ENCODE peak calls at places on chromosomes 7 and 10, in ten cellular contexts. M is MM.1S; H is GM13976; J is AG09309; E is RWPE1; F is activated CD8-positive, alpha-beta T cell treated with anti-CD3 and anti-CD28 coated beads for 36 hours; R is IMR-90; D is heart left ventricle; A is testis; T is omental fat pad. C is an unnamed sample.

GRCh38 chr10:28331821-28332220 is 29.0 kb upstream of the MPP7 start:
- DNase-seq in H (no peak), F (no peak), M (no peak), R (peak; percentile 97), A (no peak), D (no peak), J (peak; percentile 82), T (no peak), E (peak; percentile 27), C (no peak)

GRCh38 chr10:105538933-105539332 is 897.8 kb downstream of the SORCS3 start:
- DNase-seq in M (no peak), D (no peak), F (no peak), E (no peak), A (no peak), R (no peak), T (no peak), H (no peak), J (no peak), C (no peak)

GRCh38 chr7:42351313-42351935 is 114.4 kb upstream of the GLI3 start:
- DNase-seq in A (no peak), T (no peak), J (peak; percentile 63), F (no peak), D (no peak), M (no peak), E (no peak), H (no peak), R (no peak), C (no peak)

GRCh38 chr7:5388905-5389433 is 34.7 kb downstream of the TNRC18 start:
- DNase-seq in J (no peak), F (no peak), E (no peak), R (no peak), H (no peak), T (no peak), D (no peak), M (no peak), A (no peak), C (no peak)

GRCh38 chr7:122887198-122887597 is 938 bp upstream of the CADPS2 start:
- DNase-seq in J (peak; percentile 11), H (peak; percentile 28), D (peak; percentile 73), M (peak; percentile 91), A (peak; percentile 88), R (peak; percentile 16), F (peak; percentile 5), T (peak; percentile 32), E (peak; percentile 3), C (peak; percentile 60)

GRCh38 chr7:3073763-3074460 is 30.2 kb upstream of the CARD11 start:
- DNase-seq in D (no peak), T (no peak), E (no peak), M (no peak), F (no peak), A (no peak), R (no peak), H (no peak), J (no peak), C (no peak)

GRCh38 chr10:66719483-66719882 is 206.4 kb upstream of the LRRTM3 start:
- DNase-seq in M (no peak), A (no peak), D (no peak), R (no peak), F (no peak), E (no peak), J (no peak), T (no peak), H (no peak), C (no peak)

GRCh38 chr7:99102809-99103690 is 40.9 kb downstream of the SMURF1 start:
- DNase-seq in F (peak; percentile 54), E (peak; percentile 82), H (no peak), D (no peak), T (no peak), J (no peak), A (no peak), R (peak; percentile 92), M (no peak), C (no peak)

GRCh38 chr10:79079490-79080355 is 11.0 kb downstream of the ZMIZ1 start:
- DNase-seq in F (no peak), E (no peak), J (no peak), M (no peak), H (no peak), T (no peak), A (no peak), R (peak; percentile 71), D (peak; percentile 87), C (no peak)

GRCh38 chr10:116201011-116201410 is 72.0 kb downstream of the GFRA1 start:
- DNase-seq in M (no peak), T (no peak), R (peak; percentile 54), H (no peak), E (no peak), F (no peak), A (no peak), D (no peak), J (peak; percentile 13), C (no peak)

GRCh38 chr10:123563994-123564393 is 102.2 kb upstream of the GPR26 start:
- DNase-seq in H (peak; percentile 2), J (no peak), M (no peak), F (no peak), A (no peak), D (no peak), T (no peak), E (no peak), R (no peak), C (no peak)

GRCh38 chr10:5447611-5448071 is 35.3 kb downstream of the NET1 start:
- DNase-seq in E (no peak), F (peak; percentile 44), D (no peak), H (peak; percentile 42), M (peak; percentile 85), A (no peak), J (no peak), R (peak; percentile 14), T (no peak), C (no peak)

DNA sequence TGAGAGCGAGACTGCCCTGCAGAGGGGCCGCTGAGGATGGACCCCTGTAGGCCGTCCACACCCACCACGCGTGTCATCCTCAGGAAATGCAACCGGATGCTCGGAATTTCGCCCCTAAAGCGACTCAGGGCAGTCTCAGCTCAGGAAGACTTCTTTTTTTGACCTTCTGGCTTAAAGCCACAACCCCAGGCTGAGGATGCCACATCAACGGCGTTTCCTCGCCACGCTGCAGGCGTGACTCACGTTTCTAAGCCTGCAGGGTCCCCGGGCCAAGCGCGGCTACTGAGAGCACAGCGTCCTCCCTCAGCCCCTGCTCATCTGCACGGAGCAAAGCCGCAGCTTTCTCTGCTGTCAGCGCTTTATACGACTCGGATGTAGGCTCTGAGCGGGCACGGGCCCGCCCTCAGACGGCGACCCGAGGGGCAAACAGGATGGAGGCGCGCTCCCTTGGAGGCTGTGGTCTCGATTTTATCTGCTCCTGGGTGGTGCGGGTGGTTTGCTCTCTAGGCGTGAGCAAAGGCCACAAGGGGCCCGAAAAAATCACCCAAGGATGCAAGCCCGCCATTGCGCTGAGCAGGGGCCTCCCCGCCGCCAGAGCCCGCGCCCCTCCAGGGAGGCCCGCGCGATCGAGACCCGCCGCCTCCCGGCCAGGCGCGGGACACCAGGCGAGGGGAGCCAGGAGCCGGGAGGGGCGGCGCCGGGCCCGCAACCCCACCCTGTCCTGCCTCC is 726 bp upstream of the INSIG1 start:
- DNase-seq in F (peak; percentile 92), T (no peak), R (peak; percentile 81), E (peak; percentile 59), A (peak; percentile 54), D (peak; percentile 73), H (peak; percentile 55), M (peak; percentile 80), J (peak; percentile 38), C (peak; percentile 58)
- TF ChIP-seq CTCF in F (peak; percentile 41), T (no peak), R (peak; percentile 60), E (no peak), A (no peak), D (peak; percentile 63), H (peak; percentile 29), M (peak; percentile 4), J (peak; percentile 23), C (peak; percentile 57)

DNA sequence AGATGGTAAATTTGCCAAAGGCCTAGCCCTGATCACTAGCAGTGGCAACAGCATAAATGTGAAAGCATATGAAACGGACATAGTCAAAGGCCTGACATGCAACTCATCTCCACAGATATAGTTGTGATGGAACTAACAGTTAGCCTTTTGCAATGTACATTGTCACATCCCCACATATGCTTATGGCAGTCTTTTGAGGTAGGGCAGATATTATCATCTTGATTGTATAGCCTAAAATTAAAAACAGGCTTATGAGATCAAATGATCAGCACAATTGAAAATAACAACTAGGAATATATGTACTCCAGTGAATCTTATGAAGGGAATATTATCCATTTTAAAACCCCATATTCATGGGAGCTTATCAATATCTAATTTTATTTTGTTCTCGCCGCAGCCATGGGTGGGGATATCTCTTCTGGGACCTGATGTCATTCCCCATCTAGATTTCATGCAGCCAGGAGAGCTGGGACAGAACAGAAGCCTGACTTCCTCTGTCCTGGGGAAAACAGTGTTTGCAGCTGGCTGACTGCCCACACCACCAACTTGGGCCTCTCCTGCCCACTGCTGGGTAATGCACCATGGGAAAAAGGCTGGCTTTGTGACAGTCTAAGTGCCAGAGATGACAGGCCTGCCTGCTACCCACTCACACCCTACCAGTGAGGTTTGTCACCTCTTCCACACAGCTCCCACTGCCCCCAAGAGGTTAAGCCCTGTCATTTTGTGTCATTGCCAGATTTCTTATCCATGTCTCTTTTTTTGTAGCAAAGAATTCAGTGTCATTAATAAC is 180.2 kb upstream of the FZD1 start:
- DNase-seq in M (no peak), A (peak; percentile 38), F (peak; percentile 28), H (no peak), D (peak; percentile 77), J (no peak), E (no peak), T (no peak), R (no peak), C (no peak)
- TF ChIP-seq CTCF in M (no peak), A (no peak), F (no peak), H (no peak), D (peak; percentile 24), J (no peak), E (no peak), T (no peak), R (no peak), C (no peak)

DNA sequence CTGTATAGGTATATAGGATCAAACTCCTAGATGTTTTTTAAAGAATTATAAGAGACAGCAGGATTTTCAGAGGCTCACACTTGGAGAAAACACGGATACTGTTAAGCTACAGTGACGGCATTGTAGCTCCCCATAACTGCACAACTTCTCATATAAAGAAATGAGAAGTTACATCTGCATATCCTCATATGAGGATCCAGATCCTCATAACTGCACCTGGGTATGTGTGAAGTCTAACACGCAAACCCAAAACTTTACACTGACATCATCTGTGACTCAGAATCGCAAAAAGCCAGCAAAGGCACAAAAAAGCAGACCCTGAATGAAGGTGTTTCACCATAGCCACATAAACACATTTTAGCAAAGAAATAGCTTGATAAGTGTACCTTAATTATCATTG is 34.1 kb downstream of the NEBL start:
- DNase-seq in M (no peak), E (no peak), R (no peak), H (no peak), F (no peak), J (no peak), A (no peak), D (no peak), T (no peak), C (no peak)
- TF ChIP-seq CTCF in M (no peak), E (no peak), R (no peak), H (no peak), F (no peak), J (no peak), A (no peak), D (no peak), T (no peak), C (no peak)

DNA sequence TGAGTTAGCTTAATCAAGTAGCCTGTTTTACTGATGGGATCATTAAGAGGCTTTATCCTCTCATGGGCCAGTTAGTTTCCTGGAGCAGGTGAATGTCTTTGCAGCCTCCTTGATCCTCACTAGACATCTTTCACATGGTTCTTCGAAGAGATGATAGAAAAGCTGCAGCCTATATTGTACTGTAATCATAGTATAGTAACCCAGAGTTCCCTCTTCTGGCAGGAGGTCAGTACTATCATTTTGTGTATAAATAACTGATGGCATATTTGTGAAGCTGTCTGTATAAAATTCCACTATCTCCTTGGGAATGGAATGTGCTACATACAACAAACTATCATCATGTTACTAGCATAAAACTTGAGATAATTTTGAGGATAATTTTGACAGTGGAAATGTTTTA is 123.8 kb upstream of the PRPS1L1 start:
- DNase-seq in H (no peak), M (no peak), A (no peak), R (no peak), F (no peak), D (no peak), E (peak; percentile 9), T (no peak), J (no peak), C (no peak)
- TF ChIP-seq CTCF in H (no peak), M (no peak), A (no peak), R (peak; percentile 7), F (no peak), D (no peak), E (no peak), T (no peak), J (no peak), C (no peak)